ENCODE peak calls at places on chromosomes 3 and 15, in four cellular contexts. Q is endodermal cell, U is aorta, P is astrocyte. R is an unnamed sample.

GRCh38 chr3:23863060-23863459 is 53.7 kb downstream of the NKIRAS1 start:
- DNase-seq in U (no peak), P (peak; percentile 32), Q (no peak), R (no peak)

GRCh38 chr15:61381501-61381900 is 152.4 kb upstream of the RORA start:
- DNase-seq in Q (no peak), U (no peak), P (no peak), R (no peak)

GRCh38 chr3:197212290-197212689 is 86.1 kb downstream of the DLG1 start:
- DNase-seq in P (peak; percentile 39), U (no peak), Q (no peak), R (no peak)

GRCh38 chr3:14440531-14441239 is 38.3 kb downstream of the SLC6A6 start:
- DNase-seq in Q (peak; percentile 74), P (no peak), U (no peak), R (no peak)

GRCh38 chr3:189721873-189722665 is 90.9 kb downstream of the TP63 start:
- DNase-seq in U (no peak), Q (no peak), P (no peak), R (no peak)

GRCh38 chr3:82143661-82144405 is 382.4 kb upstream of the GBE1 start:
- DNase-seq in P (no peak), U (no peak), Q (no peak), R (no peak)

GRCh38 chr3:32313723-32314473 is 75.4 kb downstream of the CMTM8 start:
- DNase-seq in U (no peak), Q (no peak), P (peak; percentile 37), R (no peak)

GRCh38 chr3:87082806-87083440 is 92.0 kb upstream of the VGLL3 start:
- DNase-seq in U (no peak), Q (peak; percentile 61), P (peak; percentile 37), R (no peak)

GRCh38 chr3:124347418-124347817 is 355.5 kb upstream of the ROPN1 start:
- DNase-seq in Q (no peak), P (no peak), U (no peak), R (no peak)

GRCh38 chr15:93029613-93030429 is 59.2 kb downstream of the RGMA start:
- DNase-seq in P (no peak), U (no peak), Q (peak; percentile 68), R (peak; percentile 81)

GRCh38 chr15:44775923-44776322 is 39.6 kb downstream of the TRIM69 start:
- DNase-seq in Q (no peak), U (no peak), P (no peak), R (no peak)

GRCh38 chr15:89364341-89364740 is 29.7 kb upstream of the POLG start:
- DNase-seq in U (no peak), Q (no peak), P (no peak), R (peak; percentile 74)

GRCh38 chr3:172673210-172673679 is 37.6 kb downstream of the NCEH1 start:
- DNase-seq in U (no peak), P (peak; percentile 51), Q (peak; percentile 89), R (no peak)

GRCh38 chr15:100723323-100723801 is 121.0 kb downstream of the ASB7 start:
- DNase-seq in U (no peak), P (no peak), Q (no peak), R (no peak)

GRCh38 chr3:11954312-11954934 is 49.8 kb upstream of the SYN2 start:
- DNase-seq in U (no peak), Q (no peak), P (no peak), R (no peak)

GRCh38 chr15:70466895-70467529 is 296.3 kb downstream of the UACA start:
- DNase-seq in Q (peak; percentile 83), P (peak; percentile 46), U (peak; percentile 81), R (peak; percentile 81)

GRCh38 chr3:25378912-25379311 is 49.2 kb upstream of the RARB start:
- DNase-seq in Q (no peak), U (no peak), P (no peak), R (no peak)

GRCh38 chr3:79329154-79329553 is 438.6 kb downstream of the ROBO1 start:
- DNase-seq in P (peak; percentile 25), U (no peak), Q (no peak), R (no peak)

GRCh38 chr15:43748376-43748775 is 2.1 kb downstream of the PDIA3 start:
- DNase-seq in U (no peak), Q (no peak), P (no peak), R (no peak)

GRCh38 chr3:35929158-35929557 is 289.8 kb downstream of the ARPP21 start:
- DNase-seq in U (no peak), Q (no peak), P (peak; percentile 49), R (no peak)

DNA sequence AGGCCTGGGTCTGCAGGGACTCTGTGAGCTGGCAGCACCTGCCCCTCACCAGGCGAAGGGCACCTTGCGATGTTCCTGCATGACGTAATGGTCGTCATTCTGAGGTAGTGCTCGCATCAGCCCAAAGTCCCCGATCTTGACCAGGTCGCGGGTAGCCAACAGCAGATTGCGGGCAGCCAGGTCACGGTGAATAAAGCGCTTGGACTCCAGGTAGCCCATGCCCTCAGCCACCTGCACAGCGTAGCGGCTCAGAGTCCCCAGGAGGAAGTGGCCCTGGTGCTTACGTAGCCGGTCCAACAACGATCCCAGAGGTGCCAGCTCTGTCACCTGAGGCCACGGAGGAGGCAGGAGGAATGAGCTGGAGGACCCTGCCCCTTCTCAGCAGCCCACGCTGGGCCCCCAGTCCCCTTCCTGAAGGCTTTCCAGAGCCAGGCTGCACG is 26.3 kb downstream of the TNK2 start:
- DNase-seq in Q (no peak), P (no peak), U (no peak), R (peak; percentile 57)
- H3K36me3 ChIP-seq in Q (peaks cover 37% of the 10 kb centered on the region), P (peaks cover 2% of the 10 kb centered on the region), U (no peaks in the 10 kb centered on the region), R (peaks cover 88% of the 10 kb centered on the region)

GRCh38 chr15:42733027-42733426 is 3.9 kb downstream of the CDAN1 start:
- DNase-seq in Q (no peak), U (peak; percentile 30), P (no peak), R (no peak)
- H3K36me3 ChIP-seq in Q (peaks cover 52% of the 10 kb centered on the region), U (no peaks in the 10 kb centered on the region), P (peaks cover 23% of the 10 kb centered on the region), R (peaks cover 55% of the 10 kb centered on the region)

DNA sequence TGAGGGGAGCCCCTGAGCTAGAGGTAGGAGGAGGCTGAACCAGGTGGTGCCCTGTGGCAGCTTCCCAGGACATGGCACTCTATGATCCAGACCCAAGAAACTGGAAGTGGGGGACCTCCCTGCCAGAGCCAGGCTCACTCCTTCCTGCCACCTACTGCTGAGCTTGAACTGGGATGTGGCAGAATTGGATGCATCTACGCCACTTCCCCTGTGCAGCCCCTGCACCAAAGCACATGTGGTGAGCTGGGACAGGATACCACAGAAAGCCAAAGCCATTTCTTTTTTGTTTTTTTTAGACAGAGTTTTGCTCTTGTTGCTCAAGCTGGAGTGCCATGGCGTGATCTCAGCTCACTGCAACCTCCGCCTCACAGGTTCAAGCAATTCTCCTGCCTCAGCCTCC is 518.0 kb upstream of the PPP2R3A start:
- DNase-seq in Q (peak; percentile 24), P (no peak), U (no peak), R (no peak)
- H3K36me3 ChIP-seq in Q (no peaks in the 10 kb centered on the region), P (no peaks in the 10 kb centered on the region), U (no peaks in the 10 kb centered on the region), R (no peaks in the 10 kb centered on the region)

DNA sequence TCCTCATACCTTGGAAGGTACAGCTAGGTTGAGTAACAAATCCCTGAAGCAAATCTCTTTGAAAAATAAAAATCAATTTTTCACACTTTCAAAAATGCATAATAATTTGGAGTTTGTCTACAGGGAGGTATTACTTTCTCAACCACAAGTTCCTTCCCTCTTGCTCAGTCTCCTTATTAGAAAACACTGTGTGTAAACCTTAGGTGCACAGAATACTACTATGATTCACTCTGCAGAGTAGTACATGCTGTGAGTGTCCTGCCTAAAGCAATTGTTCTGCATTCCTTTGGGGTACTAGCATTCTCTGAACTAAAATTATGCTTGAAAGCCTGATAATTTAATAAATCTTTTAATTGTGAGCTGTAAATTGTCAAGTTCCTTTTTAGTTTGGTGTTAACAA is 115.9 kb upstream of the EPHA3 start:
- DNase-seq in P (peak; percentile 50), Q (no peak), U (no peak), R (no peak)
- H3K36me3 ChIP-seq in P (no peaks in the 10 kb centered on the region), Q (no peaks in the 10 kb centered on the region), U (no peaks in the 10 kb centered on the region), R (no peaks in the 10 kb centered on the region)

GRCh38 chr3:114086356-114086755 is 29.8 kb downstream of the QTRT2 start:
- DNase-seq in P (no peak), Q (no peak), U (no peak), R (no peak)

GRCh38 chr3:114080201-114080600 is 23.7 kb downstream of the QTRT2 start:
- DNase-seq in P (no peak), Q (no peak), U (no peak), R (no peak)

GRCh38 chr3:114081022-114081421 is 24.5 kb downstream of the QTRT2 start:
- DNase-seq in U (no peak), P (peak; percentile 22), Q (no peak), R (no peak)

GRCh38 chr3:114079761-114080160 is 23.2 kb downstream of the QTRT2 start:
- DNase-seq in Q (no peak), U (no peak), P (peak; percentile 34), R (no peak)

GRCh38 chr3:114083112-114083511 is 26.6 kb downstream of the QTRT2 start:
- DNase-seq in U (no peak), Q (no peak), P (no peak), R (no peak)
- H3K36me3 ChIP-seq in U (peaks cover 12% of the 10 kb centered on the region), Q (peaks cover 91% of the 10 kb centered on the region), P (peaks cover 34% of the 10 kb centered on the region), R (peaks cover 64% of the 10 kb centered on the region)